ENCODE peak calls at places on chromosomes 13 and 19, in six cellular contexts. E is suprapubic skin, I is IMR-90, F is A549, L is heart left ventricle, Z is heart right ventricle. K is an unnamed sample.

GRCh38 chr19:12450817-12451216 is 10.0 kb upstream of the ZNF443 start:
- DNase-seq in E (no peak), I (no peak), F (no peak), L (no peak), Z (no peak), K (no peak)

GRCh38 chr19:44496711-44497110 is 3.6 kb downstream of the ZNF180 start:
- DNase-seq in E (no peak), I (no peak), F (no peak), L (no peak), Z (no peak), K (no peak)

GRCh38 chr13:34842466-34842865 is 99.6 kb upstream of the NBEA start:
- DNase-seq in E (no peak), I (no peak), F (no peak), L (no peak), Z (no peak), K (no peak)

GRCh38 chr13:34591801-34592454 is 350.1 kb upstream of the NBEA start:
- DNase-seq in E (no peak), I (no peak), F (no peak), L (peak; percentile 24), Z (no peak), K (peak; percentile 70)

GRCh38 chr19:10111405-10111811 is at the start of gene P2RY11:
- DNase-seq in E (no peak), I (no peak), F (no peak), L (no peak), Z (no peak), K (peak; percentile 56)

GRCh38 chr19:45087531-45087930 is 5.4 kb upstream of the PPP1R37 start:
- DNase-seq in E (no peak), I (no peak), F (no peak), L (no peak), Z (no peak), K (no peak)

GRCh38 chr13:40611635-40612422 is 54.6 kb downstream of the FOXO1 start:
- DNase-seq in E (no peak), I (no peak), F (no peak), L (no peak), Z (no peak), K (no peak)

GRCh38 chr19:40424637-40425449 is 949 bp downstream of the SERTAD1 start:
- DNase-seq in E (no peak), I (peak; percentile 13), F (no peak), L (no peak), Z (no peak), K (no peak)

GRCh38 chr13:46127336-46128023 is 22.6 kb upstream of the CPB2 start:
- DNase-seq in E (no peak), I (no peak), F (no peak), L (no peak), Z (no peak), K (no peak)

GRCh38 chr19:29372921-29373797 is 152.6 kb upstream of the VSTM2B start:
- DNase-seq in E (no peak), I (no peak), F (no peak), L (no peak), Z (no peak), K (no peak)

GRCh38 chr19:18119243-18120105 is 21.9 kb downstream of the MAST3 start:
- DNase-seq in E (no peak), I (no peak), F (no peak), L (no peak), Z (no peak), K (no peak)

GRCh38 chr13:97004886-97005285 is 10.6 kb upstream of the OXGR1 start:
- DNase-seq in E (no peak), I (no peak), F (no peak), L (no peak), Z (no peak), K (no peak)

GRCh38 chr13:68234278-68234677 is 1004.1 kb upstream of the PCDH9 start:
- DNase-seq in E (no peak), I (no peak), F (no peak), L (no peak), Z (no peak), K (no peak)

GRCh38 chr13:110867380-110867779 is 47.5 kb downstream of the ANKRD10 start:
- DNase-seq in E (no peak), I (no peak), F (no peak), L (no peak), Z (no peak), K (no peak)
- H3K4me3 ChIP-seq in E (no peak overlapping the region), I (no peak overlapping the region), F (no peak overlapping the region), L (no peak overlapping the region), Z (no peak overlapping the region), K (peak overlapping the region; percentile 89)

DNA sequence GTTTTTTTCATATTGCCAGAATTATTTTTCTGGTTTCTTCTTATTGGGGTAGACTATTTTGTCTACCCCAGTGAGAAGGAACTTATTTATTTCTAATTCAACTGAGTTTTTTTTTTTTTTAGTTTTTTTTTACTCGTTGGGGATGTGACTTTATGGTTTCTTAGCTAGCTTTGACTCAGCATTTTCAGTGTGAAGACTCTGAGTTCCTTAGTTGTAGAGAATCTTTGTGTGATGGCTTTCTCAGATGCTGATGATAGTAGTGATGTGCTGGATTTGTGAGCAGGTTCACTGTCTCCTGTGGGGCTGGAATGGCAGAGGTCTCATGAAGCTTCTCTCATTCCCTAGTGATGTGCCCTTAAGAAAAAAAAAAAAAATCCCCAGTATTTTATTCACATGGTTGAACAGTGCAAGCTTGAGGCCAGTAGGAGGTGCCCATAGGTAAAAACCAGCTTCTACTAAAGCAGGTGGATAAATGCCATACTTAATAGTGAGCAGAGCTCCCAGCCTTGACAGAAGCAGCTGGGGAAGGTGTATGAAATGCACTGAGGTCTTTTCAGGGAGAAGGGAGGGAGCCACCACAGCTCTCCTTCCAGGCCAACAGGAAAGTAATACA is 106.2 kb upstream of the KLF5 start:
- DNase-seq in E (no peak), I (no peak), F (no peak), L (no peak), Z (no peak), K (no peak)
- TF ChIP-seq CTCF in E (no peak), I (no peak), F (no peak), L (no peak), Z (no peak), K (no peak)

DNA sequence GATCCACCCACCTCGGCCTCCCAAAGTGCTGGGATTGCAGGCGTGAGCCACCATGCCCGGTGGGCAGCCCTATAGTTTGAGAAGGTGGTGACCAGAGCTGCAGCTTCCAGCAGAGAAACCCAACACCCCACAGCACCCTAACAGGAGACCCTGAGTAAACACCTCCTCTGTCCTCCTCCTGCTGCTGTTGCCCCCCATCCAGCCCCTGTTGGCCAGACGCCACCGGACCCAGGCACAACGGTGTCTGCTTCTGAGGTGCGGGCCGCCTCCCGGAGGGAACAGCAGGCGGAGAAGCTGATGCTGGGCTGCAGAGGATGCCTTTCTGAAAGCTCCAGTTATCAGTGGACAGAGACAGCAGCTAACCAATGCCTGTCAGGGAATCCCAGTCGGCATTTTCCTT is 175.5 kb downstream of the COL4A1 start:
- DNase-seq in E (no peak), I (no peak), F (no peak), L (no peak), Z (no peak), K (no peak)
- H3K4me1 ChIP-seq in E (peaks cover 8% of the 10 kb centered on the region), I (peaks cover 15% of the 10 kb centered on the region), F (peaks cover 19% of the 10 kb centered on the region), L (peaks cover 9% of the 10 kb centered on the region), Z (peaks cover 58% of the 10 kb centered on the region), K (peaks cover 13% of the 10 kb centered on the region)

GRCh38 chr13:60028021-60028420 is 135.7 kb downstream of the DIAPH3 start:
- DNase-seq in E (no peak), I (no peak), F (no peak), L (no peak), Z (no peak), K (no peak)
- H3K4me3 ChIP-seq in E (no peak overlapping the region), I (no peak overlapping the region), F (no peak overlapping the region), L (no peak overlapping the region), Z (no peak overlapping the region), K (no peak overlapping the region)

GRCh38 chr19:15584541-15585115 is 30.4 kb upstream of the CYP4F8 start:
- DNase-seq in E (peak; percentile 87), I (peak; percentile 28), F (peak; percentile 60), L (peak; percentile 75), Z (peak; percentile 83), K (peak; percentile 78)
- TF ChIP-seq CTCF in E (peak; percentile 91), I (peak; percentile 77), F (peak; percentile 63), L (peak; percentile 82), Z (peak; percentile 82), K (peak; percentile 70)

GRCh38 chr19:16824658-16825311 is 4.4 kb upstream of the SIN3B start:
- DNase-seq in E (no peak), I (peak; percentile 51), F (no peak), L (no peak), Z (no peak), K (no peak)

GRCh38 chr19:16820056-16820455 is 9.1 kb upstream of the SIN3B start:
- DNase-seq in E (no peak), I (no peak), F (no peak), L (no peak), Z (no peak), K (no peak)

GRCh38 chr19:16825312-16826168 is 3.7 kb upstream of the SIN3B start:
- DNase-seq in E (peak; percentile 82), I (peak; percentile 63), F (no peak), L (peak; percentile 60), Z (peak; percentile 50), K (peak; percentile 59)

GRCh38 chr19:16822648-16823047 is 6.5 kb upstream of the SIN3B start:
- DNase-seq in E (no peak), I (no peak), F (no peak), L (no peak), Z (no peak), K (no peak)

DNA sequence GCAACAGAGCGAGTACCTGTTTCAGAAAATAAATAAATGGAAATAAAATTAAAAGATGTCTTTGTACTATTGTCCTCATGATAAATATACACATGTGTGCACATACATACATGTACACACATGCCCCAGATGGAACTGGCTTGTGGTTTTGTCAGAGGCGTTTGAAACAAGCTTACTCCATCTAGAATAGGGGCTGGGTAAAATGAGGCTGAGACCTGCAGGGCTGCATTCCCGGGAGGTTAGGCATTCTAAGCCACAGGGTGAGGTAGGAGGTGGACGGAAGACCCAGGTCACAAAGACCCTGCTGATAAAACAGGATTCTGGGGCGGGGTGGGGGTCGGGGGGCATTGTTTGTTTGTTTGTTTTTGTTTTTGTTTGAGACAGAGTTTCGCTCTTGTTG is 8.1 kb upstream of the SIN3B start:
- DNase-seq in E (no peak), I (no peak), F (no peak), L (no peak), Z (no peak), K (no peak)
- H3K4me1 ChIP-seq in E (peaks cover 21% of the 10 kb centered on the region), I (peaks cover 3% of the 10 kb centered on the region), F (peaks cover 29% of the 10 kb centered on the region), L (no peaks in the 10 kb centered on the region), Z (peaks cover 19% of the 10 kb centered on the region), K (peaks cover 14% of the 10 kb centered on the region)

GRCh38 chr19:50819636-50820035 is 4.0 kb downstream of the KLK1 start:
- DNase-seq in E (no peak), I (no peak), F (no peak), L (no peak), Z (no peak), K (no peak)
- H3K4me3 ChIP-seq in E (no peak overlapping the region), I (no peak overlapping the region), F (no peak overlapping the region), L (no peak overlapping the region), Z (no peak overlapping the region), K (no peak overlapping the region)